ENCODE peak calls at places on chromosomes 1 and 21, in four cellular contexts. C is astrocyte, D is esophagus squamous epithelium, Y is upper lobe of right lung. V is an unnamed sample. For H3K36me3, the result is how much of the 10 kb centered on the place peaks cover.

GRCh38 chr1:59672851-59673574 is 141.7 kb upstream of the HOOK1 start:
- DNase-seq in Y (peak), C (peak), D (no peak), V (peak)

GRCh38 chr1:55215194-55216021 is at the start of gene USP24:
- DNase-seq in Y (peak), C (peak), D (peak), V (peak)

GRCh38 chr21:25079053-25079452 is 528.2 kb downstream of the MRPL39 start:
- DNase-seq in Y (no peak), D (no peak), C (no peak), V (no peak)

GRCh38 chr1:53074313-53075154 is 12.5 kb downstream of the PODN start:
- DNase-seq in Y (peak), C (no peak), D (no peak), V (no peak)

GRCh38 chr1:195604287-195604686 is 1004.0 kb downstream of the KCNT2 start:
- DNase-seq in C (peak), Y (no peak), D (no peak), V (peak)

GRCh38 chr1:230459463-230459862 is 33.3 kb upstream of the PGBD5 start:
- DNase-seq in Y (no peak), D (no peak), C (peak), V (peak)

GRCh38 chr1:243495442-243496172 is 239.8 kb downstream of the SDCCAG8 start:
- DNase-seq in C (peak), Y (no peak), D (no peak), V (no peak)

GRCh38 chr1:19413999-19414398 is 71.3 kb downstream of the CAPZB start:
- DNase-seq in C (no peak), Y (no peak), D (no peak), V (no peak)

GRCh38 chr21:41960386-41960785 is 6.6 kb upstream of the C2CD2 start:
- DNase-seq in Y (no peak), C (no peak), D (no peak), V (no peak)

GRCh38 chr21:30014883-30015282 is 75.1 kb upstream of the GRIK1 start:
- DNase-seq in Y (no peak), D (no peak), C (no peak), V (no peak)

GRCh38 chr1:17212487-17213121 is 7.7 kb downstream of the PADI1 start:
- DNase-seq in Y (peak), C (peak), D (no peak), V (peak)
- H3K4me3 ChIP-seq in Y (no peak), C (no peak), D (no peak), V (no peak)

DNA sequence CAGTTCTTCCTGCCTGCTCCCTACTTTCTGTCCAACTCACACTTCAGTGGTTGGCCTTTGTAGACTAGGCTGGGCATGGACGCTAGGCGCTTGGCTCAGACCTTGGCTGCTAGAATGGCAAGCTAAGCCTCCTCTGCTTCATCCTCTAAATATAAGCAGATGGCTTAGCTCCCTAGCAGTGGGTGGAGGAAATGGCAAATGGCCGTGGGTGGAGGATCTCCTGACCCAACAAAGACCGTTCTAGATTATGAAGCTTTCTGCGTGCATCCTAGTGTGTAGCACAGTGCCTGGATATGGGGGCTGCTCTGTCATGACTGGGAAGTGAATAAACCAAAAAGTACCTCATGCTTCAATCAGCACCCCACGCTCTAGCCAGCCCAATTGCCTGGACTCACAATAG is 10.4 kb upstream of the ETV3L start:
- DNase-seq in D (no peak), Y (peak), C (no peak), V (no peak)
- TF ChIP-seq CTCF in D (no peak), Y (no peak), C (no peak), V (no peak)

DNA sequence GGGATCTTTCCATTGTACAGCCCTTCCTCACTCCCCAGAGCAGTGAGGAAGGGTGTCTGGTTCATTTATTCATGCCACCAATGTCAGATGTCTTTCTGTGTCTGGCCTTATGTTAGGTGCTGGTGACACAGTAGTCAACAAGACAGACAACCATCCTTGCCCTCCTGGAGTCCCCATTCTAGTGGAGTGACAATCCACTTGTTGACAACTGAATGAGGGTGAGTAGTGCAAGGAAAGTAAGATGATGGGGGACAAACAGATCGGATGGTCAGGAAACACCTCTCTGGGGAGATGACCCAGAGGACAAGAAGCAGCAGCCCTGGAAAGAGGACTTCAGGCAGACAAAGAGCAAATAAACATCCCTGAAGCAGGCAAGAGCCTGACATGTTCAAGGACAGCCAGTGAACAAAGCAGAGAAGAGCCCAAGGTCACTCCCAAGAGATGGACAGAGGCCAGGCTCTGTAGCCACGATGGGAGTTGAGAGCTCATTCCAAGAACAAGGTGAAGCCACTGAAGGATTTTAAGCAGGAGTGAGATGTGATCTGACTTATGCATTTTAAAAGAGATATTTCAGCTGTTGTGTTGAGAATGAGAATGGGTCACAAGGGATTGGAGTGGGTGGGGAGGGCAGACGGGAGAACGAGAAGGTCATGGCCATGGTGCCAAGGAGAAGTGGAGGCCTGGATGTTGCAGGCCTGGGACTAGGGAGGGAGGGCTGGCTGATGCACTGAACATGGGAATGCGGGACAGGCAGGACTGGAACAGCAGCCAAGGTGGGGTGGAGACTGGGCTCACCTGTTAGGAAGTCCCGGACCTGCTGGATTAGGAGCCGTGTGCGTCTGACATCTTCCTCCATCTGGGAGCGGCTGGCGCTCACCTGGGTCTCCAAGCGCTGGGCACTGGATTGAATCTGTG is 30.2 kb downstream of the LAMB3 start:
- DNase-seq in D (no peak), Y (peak), C (no peak), V (no peak)
- H3K36me3 ChIP-seq in D (under half), Y (under half), C (under half), V (half or more)

DNA sequence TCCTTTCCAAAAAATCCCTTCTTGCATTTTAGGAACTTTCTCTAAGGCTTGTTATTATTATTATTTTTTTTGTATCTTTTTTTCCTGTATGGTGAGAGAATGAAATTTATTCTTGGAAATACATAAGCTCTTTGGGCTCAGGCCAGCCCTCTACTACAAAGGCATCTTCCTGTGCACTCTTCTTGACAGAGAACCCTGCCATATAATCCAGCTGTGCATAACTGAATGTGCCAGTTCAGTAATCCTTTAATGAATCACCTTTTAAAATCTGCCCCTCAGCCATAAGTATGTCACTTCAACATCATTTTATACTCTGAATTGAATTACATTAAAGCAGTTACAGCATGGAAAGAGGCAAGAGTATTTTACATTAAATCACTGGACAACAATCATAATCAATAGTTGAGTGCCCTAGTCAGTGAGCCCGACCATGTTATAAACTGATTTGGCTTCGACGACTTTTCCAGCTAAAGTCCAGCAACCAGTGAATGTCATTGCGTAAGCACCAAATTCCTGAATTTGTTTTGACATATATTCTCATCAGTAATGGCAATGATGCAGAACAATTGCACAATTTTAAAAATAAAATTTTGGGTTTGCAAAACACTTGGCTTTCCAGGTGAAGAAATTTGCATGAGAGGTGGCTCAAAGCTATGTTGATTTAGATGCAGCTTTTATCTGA is 59.2 kb upstream of the KCNK2 start:
- DNase-seq in D (no peak), Y (no peak), C (no peak), V (no peak)
- H3K4me3 ChIP-seq in D (no peak), Y (no peak), C (no peak), V (no peak)

GRCh38 chr1:22527122-22527521 is 36.2 kb upstream of the EPHA8 start:
- DNase-seq in Y (no peak), D (no peak), C (peak), V (no peak)
- TF ChIP-seq CTCF in Y (no peak), D (no peak), C (no peak), V (no peak)

DNA sequence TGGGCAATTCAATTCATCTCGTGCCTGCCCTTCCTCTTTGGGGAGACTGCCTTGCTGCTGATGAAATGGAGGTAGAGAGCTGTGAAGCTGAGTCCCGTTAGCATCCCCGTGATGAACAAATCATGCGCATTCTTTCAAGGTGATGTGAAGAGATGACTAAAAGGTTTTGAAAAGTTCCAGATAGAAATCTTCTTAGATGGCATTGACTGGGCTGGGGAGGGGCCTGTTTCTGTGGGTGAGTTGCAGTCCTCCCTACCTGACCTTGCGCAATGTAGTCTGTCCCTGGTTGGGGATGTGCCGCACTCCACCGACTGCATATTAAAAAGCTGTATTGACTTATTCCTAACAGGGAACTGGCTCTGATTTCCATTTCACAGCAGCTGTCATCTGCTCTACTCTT is 49.6 kb downstream of the ST6GALNAC3 start:
- DNase-seq in C (no peak), D (no peak), Y (no peak), V (no peak)
- H3K36me3 ChIP-seq in C (under half), D (under half), Y (under half), V (under half)

DNA sequence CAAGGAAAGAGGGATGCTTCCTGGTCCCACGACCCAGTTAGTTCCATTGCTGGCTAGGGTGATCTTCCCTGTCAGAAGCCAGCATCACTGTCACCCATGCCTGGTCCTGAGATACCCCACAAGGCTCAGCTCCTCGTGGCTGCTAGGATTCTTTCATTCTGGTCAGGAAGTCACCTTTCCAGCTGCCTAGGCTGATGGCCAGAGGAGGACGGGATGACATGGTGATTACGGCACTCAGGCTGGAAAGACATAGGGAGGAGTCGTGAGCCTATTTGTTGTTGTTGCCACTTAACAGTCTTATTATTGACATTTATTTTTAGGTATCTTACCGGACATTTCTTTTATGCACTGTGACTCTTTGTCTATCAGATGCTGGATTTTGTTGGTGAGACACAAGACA is 20.0 kb upstream of the MAPKAPK2 start:
- DNase-seq in C (no peak), Y (no peak), D (no peak), V (no peak)
- H3K4me3 ChIP-seq in C (no peak), Y (no peak), D (no peak), V (no peak)